ENCODE peak calls at places on chromosomes 4 and X, in five cellular contexts. One of them, this sample, is unnamed.

GRCh38 chr4:60500860-60501259 is 699.3 kb upstream of the ADGRL3 start:
- DNase-seq in upper lobe of right lung: no peak
- DNase-seq in ascending aorta: no peak
- DNase-seq in stomach: no peak
- DNase-seq in fibroblast of the aortic adventitia: no peak
- DNase-seq in this sample: no peak

GRCh38 chr4:145181091-145181501 is 707 bp upstream of the OTUD4 start:
- DNase-seq in upper lobe of right lung: no peak
- DNase-seq in ascending aorta: no peak
- DNase-seq in stomach: no peak
- DNase-seq in fibroblast of the aortic adventitia: peak; percentile 22
- DNase-seq in this sample: no peak

GRCh38 chrX:75131973-75132627 is 24.0 kb downstream of the ABCB7 start:
- DNase-seq in upper lobe of right lung: no peak
- DNase-seq in ascending aorta: no peak
- DNase-seq in stomach: no peak
- DNase-seq in fibroblast of the aortic adventitia: no peak
- DNase-seq in this sample: no peak

GRCh38 chr4:86818845-86819244 is 30.3 kb downstream of the SLC10A6 start:
- DNase-seq in upper lobe of right lung: no peak
- DNase-seq in ascending aorta: no peak
- DNase-seq in stomach: no peak
- DNase-seq in fibroblast of the aortic adventitia: no peak
- DNase-seq in this sample: no peak

GRCh38 chr4:61985426-61985825 is 785.3 kb downstream of the ADGRL3 start:
- DNase-seq in upper lobe of right lung: no peak
- DNase-seq in ascending aorta: no peak
- DNase-seq in stomach: no peak
- DNase-seq in fibroblast of the aortic adventitia: no peak
- DNase-seq in this sample: no peak

GRCh38 chrX:18997916-18998315 is 14.0 kb upstream of the PHKA2 start:
- DNase-seq in upper lobe of right lung: no peak
- DNase-seq in ascending aorta: no peak
- DNase-seq in stomach: no peak
- DNase-seq in fibroblast of the aortic adventitia: no peak
- DNase-seq in this sample: no peak

GRCh38 chr4:68466185-68466584 is 18.9 kb downstream of the TMPRSS11E start:
- DNase-seq in upper lobe of right lung: no peak
- DNase-seq in ascending aorta: no peak
- DNase-seq in stomach: no peak
- DNase-seq in fibroblast of the aortic adventitia: peak; percentile 37
- DNase-seq in this sample: peak; percentile 16

GRCh38 chrX:9942086-9942485 is 25.1 kb upstream of the CLDN34 start:
- DNase-seq in upper lobe of right lung: no peak
- DNase-seq in ascending aorta: no peak
- DNase-seq in stomach: no peak
- DNase-seq in fibroblast of the aortic adventitia: no peak
- DNase-seq in this sample: no peak

GRCh38 chrX:73765776-73766465 is 202.9 kb downstream of the CHIC1 start:
- DNase-seq in upper lobe of right lung: no peak
- DNase-seq in ascending aorta: no peak
- DNase-seq in stomach: no peak
- DNase-seq in fibroblast of the aortic adventitia: no peak
- DNase-seq in this sample: no peak

GRCh38 chr4:10035130-10035529 is 13.8 kb upstream of the SLC2A9 start:
- DNase-seq in upper lobe of right lung: no peak
- DNase-seq in ascending aorta: no peak
- DNase-seq in stomach: no peak
- DNase-seq in fibroblast of the aortic adventitia: no peak
- DNase-seq in this sample: no peak

GRCh38 chr4:73923631-73923937 is 54.4 kb downstream of the CXCL1 start:
- DNase-seq in upper lobe of right lung: no peak
- DNase-seq in ascending aorta: no peak
- DNase-seq in stomach: no peak
- DNase-seq in fibroblast of the aortic adventitia: no peak
- DNase-seq in this sample: no peak

GRCh38 chr4:144711685-144712456 is 65.9 kb downstream of the HHIP start:
- DNase-seq in upper lobe of right lung: no peak
- DNase-seq in ascending aorta: no peak
- DNase-seq in stomach: no peak
- DNase-seq in fibroblast of the aortic adventitia: no peak
- DNase-seq in this sample: no peak

GRCh38 chrX:73812256-73812655 is 249.3 kb downstream of the CHIC1 start:
- DNase-seq in upper lobe of right lung: no peak
- DNase-seq in ascending aorta: no peak
- DNase-seq in stomach: no peak
- DNase-seq in fibroblast of the aortic adventitia: no peak
- DNase-seq in this sample: no peak

GRCh38 chr4:14177987-14178386 is 550.5 kb upstream of the BOD1L1 start:
- DNase-seq in upper lobe of right lung: no peak
- DNase-seq in ascending aorta: no peak
- DNase-seq in stomach: no peak
- DNase-seq in fibroblast of the aortic adventitia: no peak
- DNase-seq in this sample: no peak

GRCh38 chrX:70455366-70456202 is 10.9 kb downstream of the DLG3 start:
- DNase-seq in upper lobe of right lung: no peak
- DNase-seq in ascending aorta: no peak
- DNase-seq in stomach: no peak
- DNase-seq in fibroblast of the aortic adventitia: no peak
- DNase-seq in this sample: no peak

GRCh38 chr4:74503580-74503979 is 58.6 kb downstream of the AREG start:
- DNase-seq in upper lobe of right lung: no peak
- DNase-seq in ascending aorta: no peak
- DNase-seq in stomach: no peak
- DNase-seq in fibroblast of the aortic adventitia: peak; percentile 51
- DNase-seq in this sample: no peak

GRCh38 chrX:148872881-148873280 is 372.5 kb downstream of the AFF2 start:
- DNase-seq in upper lobe of right lung: no peak
- DNase-seq in ascending aorta: no peak
- DNase-seq in stomach: no peak
- DNase-seq in fibroblast of the aortic adventitia: no peak
- DNase-seq in this sample: no peak

GRCh38 chr4:100519205-100519604 is 1.4 kb upstream of the EMCN start:
- DNase-seq in upper lobe of right lung: no peak
- DNase-seq in ascending aorta: no peak
- DNase-seq in stomach: no peak
- DNase-seq in fibroblast of the aortic adventitia: no peak
- DNase-seq in this sample: no peak

GRCh38 chr4:164683040-164683439 is 70.9 kb upstream of the SMIM31 start:
- DNase-seq in upper lobe of right lung: no peak
- DNase-seq in ascending aorta: no peak
- DNase-seq in stomach: no peak
- DNase-seq in fibroblast of the aortic adventitia: no peak
- DNase-seq in this sample: no peak

GRCh38 chr4:16126714-16127113 is 42.9 kb upstream of the PROM1 start:
- DNase-seq in upper lobe of right lung: no peak
- DNase-seq in ascending aorta: no peak
- DNase-seq in stomach: no peak
- DNase-seq in fibroblast of the aortic adventitia: no peak
- DNase-seq in this sample: no peak

GRCh38 chr4:5780831-5781480 is 70.0 kb downstream of the EVC start:
- DNase-seq in upper lobe of right lung: peak; percentile 19
- DNase-seq in ascending aorta: no peak
- DNase-seq in stomach: no peak
- DNase-seq in fibroblast of the aortic adventitia: no peak
- DNase-seq in this sample: peak; percentile 33

GRCh38 chr4:146040623-146041022 is 102.0 kb upstream of the ZNF827 start:
- DNase-seq in upper lobe of right lung: no peak
- DNase-seq in ascending aorta: no peak
- DNase-seq in stomach: no peak
- DNase-seq in fibroblast of the aortic adventitia: no peak
- DNase-seq in this sample: no peak

GRCh38 chrX:153766098-153766817 is 2.2 kb downstream of the PLXNB3 start:
- DNase-seq in upper lobe of right lung: peak; percentile 54
- DNase-seq in ascending aorta: peak; percentile 7
- DNase-seq in stomach: no peak
- DNase-seq in fibroblast of the aortic adventitia: peak; percentile 53
- DNase-seq in this sample: no peak

GRCh38 chrX:118823263-118824172 is at the start of gene ZCCHC12:
- DNase-seq in upper lobe of right lung: peak; percentile 71
- DNase-seq in ascending aorta: no peak
- DNase-seq in stomach: peak; percentile 45
- DNase-seq in fibroblast of the aortic adventitia: peak; percentile 26
- DNase-seq in this sample: no peak

GRCh38 chrX:96383428-96383827 is 301.2 kb upstream of the DIAPH2 start:
- DNase-seq in upper lobe of right lung: no peak
- DNase-seq in ascending aorta: no peak
- DNase-seq in stomach: no peak
- DNase-seq in fibroblast of the aortic adventitia: no peak
- DNase-seq in this sample: no peak

GRCh38 chr4:28505064-28505463 is 1644.4 kb downstream of the STIM2 start:
- DNase-seq in upper lobe of right lung: no peak
- DNase-seq in ascending aorta: no peak
- DNase-seq in stomach: no peak
- DNase-seq in fibroblast of the aortic adventitia: no peak
- DNase-seq in this sample: no peak

GRCh38 chrX:97372006-97372766 is 488.5 kb downstream of the RPA4 start:
- DNase-seq in upper lobe of right lung: no peak
- DNase-seq in ascending aorta: no peak
- DNase-seq in stomach: no peak
- DNase-seq in fibroblast of the aortic adventitia: no peak
- DNase-seq in this sample: no peak

GRCh38 chr4:102524691-102525090 is 23.5 kb downstream of the NFKB1 start:
- DNase-seq in upper lobe of right lung: no peak
- DNase-seq in ascending aorta: no peak
- DNase-seq in stomach: no peak
- DNase-seq in fibroblast of the aortic adventitia: no peak
- DNase-seq in this sample: no peak

GRCh38 chr4:63218837-63219236 is 1190.4 kb downstream of the TECRL start:
- DNase-seq in upper lobe of right lung: no peak
- DNase-seq in ascending aorta: no peak
- DNase-seq in stomach: no peak
- DNase-seq in fibroblast of the aortic adventitia: no peak
- DNase-seq in this sample: no peak

GRCh38 chrX:69503835-69504625 is at the start of gene NALF2:
- DNase-seq in upper lobe of right lung: peak; percentile 75
- DNase-seq in ascending aorta: no peak
- DNase-seq in stomach: peak; percentile 58
- DNase-seq in fibroblast of the aortic adventitia: peak; percentile 18
- DNase-seq in this sample: no peak

GRCh38 chr4:151990201-151990600 is 229.4 kb upstream of the GATB start:
- DNase-seq in upper lobe of right lung: no peak
- DNase-seq in ascending aorta: no peak
- DNase-seq in stomach: no peak
- DNase-seq in fibroblast of the aortic adventitia: peak; percentile 54
- DNase-seq in this sample: peak; percentile 55

GRCh38 chrX:34638116-34638515 is 19.0 kb downstream of the TMEM47 start:
- DNase-seq in upper lobe of right lung: no peak
- DNase-seq in ascending aorta: no peak
- DNase-seq in stomach: no peak
- DNase-seq in fibroblast of the aortic adventitia: peak; percentile 72
- DNase-seq in this sample: no peak

GRCh38 chr4:97664741-97665140 is 478.5 kb downstream of the STPG2 start:
- DNase-seq in upper lobe of right lung: no peak
- DNase-seq in ascending aorta: no peak
- DNase-seq in stomach: no peak
- DNase-seq in fibroblast of the aortic adventitia: no peak
- DNase-seq in this sample: no peak

GRCh38 chrX:34880656-34881055 is 61.9 kb upstream of the FAM47B start:
- DNase-seq in upper lobe of right lung: no peak
- DNase-seq in ascending aorta: no peak
- DNase-seq in stomach: no peak
- DNase-seq in fibroblast of the aortic adventitia: peak; percentile 56
- DNase-seq in this sample: no peak

GRCh38 chr4:185809517-185810071 is 2.4 kb downstream of the SORBS2 start:
- DNase-seq in upper lobe of right lung: no peak
- DNase-seq in ascending aorta: no peak
- DNase-seq in stomach: no peak
- DNase-seq in fibroblast of the aortic adventitia: no peak
- DNase-seq in this sample: no peak
- H3K4me3 ChIP-seq in upper lobe of right lung: peak overlapping the region; percentile 50
- H3K4me3 ChIP-seq in ascending aorta: peak overlapping the region; percentile 11
- H3K4me3 ChIP-seq in stomach: peak overlapping the region; percentile 54
- H3K4me3 ChIP-seq in fibroblast of the aortic adventitia: no peak overlapping the region
- H3K4me3 ChIP-seq in this sample: no peak overlapping the region

GRCh38 chr4:163217505-163217904 is 50.8 kb upstream of the NAF1 start:
- DNase-seq in upper lobe of right lung: no peak
- DNase-seq in ascending aorta: no peak
- DNase-seq in stomach: no peak
- DNase-seq in fibroblast of the aortic adventitia: no peak
- DNase-seq in this sample: no peak
- TF ChIP-seq CTCF in upper lobe of right lung: no peak
- TF ChIP-seq CTCF in ascending aorta: no peak
- TF ChIP-seq CTCF in stomach: no peak
- TF ChIP-seq CTCF in fibroblast of the aortic adventitia: no peak
- TF ChIP-seq CTCF in this sample: no peak

GRCh38 chr4:167424338-167425256 is 190.3 kb upstream of the SPOCK3 start:
- DNase-seq in upper lobe of right lung: no peak
- DNase-seq in ascending aorta: no peak
- DNase-seq in stomach: no peak
- DNase-seq in fibroblast of the aortic adventitia: no peak
- DNase-seq in this sample: no peak
- H3K4me3 ChIP-seq in upper lobe of right lung: no peak overlapping the region
- H3K4me3 ChIP-seq in ascending aorta: no peak overlapping the region
- H3K4me3 ChIP-seq in stomach: no peak overlapping the region
- H3K4me3 ChIP-seq in fibroblast of the aortic adventitia: no peak overlapping the region
- H3K4me3 ChIP-seq in this sample: no peak overlapping the region

GRCh38 chrX:100654256-100654655 is 10.3 kb downstream of the SRPX2 start:
- DNase-seq in upper lobe of right lung: no peak
- DNase-seq in ascending aorta: no peak
- DNase-seq in stomach: no peak
- DNase-seq in fibroblast of the aortic adventitia: no peak
- DNase-seq in this sample: no peak
- TF ChIP-seq CTCF in upper lobe of right lung: no peak
- TF ChIP-seq CTCF in ascending aorta: no peak
- TF ChIP-seq CTCF in stomach: no peak
- TF ChIP-seq CTCF in fibroblast of the aortic adventitia: peak; percentile 9
- TF ChIP-seq CTCF in this sample: peak; percentile 9

GRCh38 chr4:183987987-183988392 is 82.9 kb downstream of the STOX2 start:
- DNase-seq in upper lobe of right lung: no peak
- DNase-seq in ascending aorta: peak; percentile 54
- DNase-seq in stomach: peak; percentile 68
- DNase-seq in fibroblast of the aortic adventitia: peak; percentile 95
- DNase-seq in this sample: peak; percentile 47
- H3K4me3 ChIP-seq in upper lobe of right lung: peak overlapping the region; percentile 44
- H3K4me3 ChIP-seq in ascending aorta: peak overlapping the region; percentile 54
- H3K4me3 ChIP-seq in stomach: peak overlapping the region; percentile 38
- H3K4me3 ChIP-seq in fibroblast of the aortic adventitia: peak overlapping the region; percentile 58
- H3K4me3 ChIP-seq in this sample: peak overlapping the region; percentile 5